ENCODE peak calls at places on chromosome 9, in four cellular contexts. A is brain microvascular endothelial cell, W is esophagus muscularis mucosa, I is fibroblast of lung. D is an unnamed sample.
A peak's percentile ranks its signal among the peaks of the same experiment; 100 is the strongest.

GRCh38 chr9:123238364-123238763 is 30.0 kb downstream of the STRBP start:
- DNase-seq in W (no peak), I (no peak), A (no peak), D (no peak)

GRCh38 chr9:90012825-90013425 is 408.1 kb downstream of the GADD45G start:
- DNase-seq in A (no peak), I (no peak), W (no peak), D (no peak)

GRCh38 chr9:112041536-112042243 is 133.4 kb downstream of the SUSD1 start:
- DNase-seq in I (peak; percentile 94), W (no peak), A (peak; percentile 100), D (peak; percentile 99)

GRCh38 chr9:114745108-114745848 is 60.6 kb downstream of the TNFSF15 start:
- DNase-seq in A (peak; percentile 7), I (peak; percentile 66), W (no peak), D (peak; percentile 37)

GRCh38 chr9:83544002-83544698 is 5.9 kb upstream of the FRMD3 start:
- DNase-seq in I (peak; percentile 37), W (no peak), A (peak; percentile 57), D (peak; percentile 74)

GRCh38 chr9:4547016-4547415 is 56.7 kb downstream of the SLC1A1 start:
- DNase-seq in W (no peak), A (peak; percentile 50), I (peak; percentile 20), D (peak; percentile 54)

GRCh38 chr9:113223963-113224362 is 2.6 kb downstream of the SLC31A1 start:
- DNase-seq in A (peak; percentile 41), W (no peak), I (peak; percentile 93), D (peak; percentile 42)

GRCh38 chr9:130930132-130930803 is 8.8 kb downstream of the FIBCD1 start:
- DNase-seq in A (no peak), W (no peak), I (no peak), D (no peak)

GRCh38 chr9:108278341-108278740 is 577.4 kb downstream of the ACTL7B start:
- DNase-seq in I (peak; percentile 36), A (no peak), W (no peak), D (peak; percentile 43)

GRCh38 chr9:90816690-90817089 is 15.1 kb downstream of the SYK start:
- DNase-seq in A (no peak), W (no peak), I (no peak), D (no peak)

GRCh38 chr9:110179734-110180133 is 28.2 kb downstream of the C9orf152 start:
- DNase-seq in W (no peak), I (peak; percentile 87), A (peak; percentile 41), D (peak; percentile 74)

GRCh38 chr9:109016132-109016531 is 2.8 kb upstream of the CTNNAL1 start:
- DNase-seq in W (no peak), I (no peak), A (no peak), D (no peak)

GRCh38 chr9:4762108-4762888 is 21.3 kb upstream of the AK3 start:
- DNase-seq in W (peak; percentile 92), I (peak; percentile 82), A (peak; percentile 62), D (peak; percentile 80)

GRCh38 chr9:76688471-76689238 is 75.6 kb upstream of the PCA3 start:
- DNase-seq in I (no peak), W (no peak), A (no peak), D (peak; percentile 77)

GRCh38 chr9:91809581-91810285 is 140.3 kb downstream of the ROR2 start:
- DNase-seq in A (peak; percentile 13), I (peak; percentile 57), W (no peak), D (no peak)

GRCh38 chr9:114898741-114899140 is 31.6 kb downstream of the TNFSF8 start:
- DNase-seq in I (no peak), A (no peak), W (no peak), D (no peak)

GRCh38 chr9:129208191-129209091 is 30.4 kb upstream of the IER5L start:
- DNase-seq in I (no peak), W (no peak), A (no peak), D (no peak)

GRCh38 chr9:77952641-77953341 is 78.8 kb downstream of the GNAQ start:
- DNase-seq in A (peak; percentile 7), I (peak; percentile 77), W (no peak), D (peak; percentile 49)

GRCh38 chr9:92292338-92293074 is 991 bp downstream of the IARS1 start:
- DNase-seq in I (peak; percentile 9), W (no peak), A (no peak), D (no peak)

GRCh38 chr9:129704797-129705196 is 39.4 kb downstream of the PRRX2 start:
- DNase-seq in A (no peak), I (no peak), W (no peak), D (no peak)

GRCh38 chr9:84404095-84404686 is 63.6 kb upstream of the SLC28A3 start:
- DNase-seq in I (no peak), W (no peak), A (no peak), D (no peak)

GRCh38 chr9:124011460-124012301 is at the start of gene LHX2:
- DNase-seq in W (no peak), I (peak; percentile 58), A (peak; percentile 9), D (peak; percentile 79)

GRCh38 chr9:136599811-136600660 is 54.2 kb upstream of the NOTCH1 start:
- DNase-seq in A (no peak), I (no peak), W (no peak), D (no peak)

DNA sequence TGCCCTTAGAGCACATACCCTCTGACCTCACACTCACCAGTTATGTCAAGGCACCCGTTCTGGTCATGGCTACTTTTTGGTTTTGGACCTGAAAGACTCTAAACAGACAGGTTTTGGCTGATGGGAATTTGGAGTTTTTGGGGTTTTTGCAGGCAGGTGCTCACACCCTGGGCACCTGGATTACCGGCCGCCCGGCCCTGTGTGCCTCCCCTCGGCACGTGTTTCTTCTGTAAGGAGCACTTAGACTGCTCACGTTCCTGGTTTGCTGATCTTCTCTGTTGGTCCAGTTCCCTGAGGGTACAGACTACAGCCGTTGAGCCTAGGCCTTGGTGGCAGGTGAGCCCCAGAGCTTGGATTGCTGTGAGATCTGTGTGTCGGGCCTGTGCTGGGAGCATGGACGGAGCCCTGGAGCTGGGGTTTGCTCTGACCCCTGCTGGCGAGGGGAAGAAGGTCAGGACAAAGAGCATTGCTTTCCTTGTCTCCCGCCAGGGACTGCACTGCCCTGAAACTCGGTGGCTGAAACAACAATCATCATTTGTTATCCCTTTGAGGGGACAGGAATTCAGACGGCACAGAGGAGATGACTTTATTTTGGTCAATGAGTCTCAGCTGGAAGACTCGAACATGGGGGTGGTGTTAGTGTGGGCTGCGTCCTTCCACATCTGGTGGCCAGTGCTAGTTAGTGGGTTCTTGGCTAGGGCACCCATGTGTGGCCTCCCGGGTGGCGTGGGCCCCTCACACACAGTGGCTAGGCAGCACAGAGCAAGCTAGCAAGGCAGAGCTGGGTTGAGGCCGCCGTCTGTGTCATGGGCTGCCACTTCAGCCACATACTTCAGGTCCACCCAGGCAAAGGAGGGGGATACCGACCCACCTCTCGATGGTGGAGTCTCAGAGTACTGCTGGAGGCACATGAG is 76.4 kb downstream of the EHMT1 start:
- DNase-seq in W (no peak), I (peak; percentile 27), A (peak; percentile 24), D (peak; percentile 72)
- TF ChIP-seq CTCF in W (peak; percentile 66), I (peak; percentile 47), A (peak; percentile 80), D (peak; percentile 58)

GRCh38 chr9:105129731-105130130 is 114.7 kb upstream of the SLC44A1 start:
- DNase-seq in I (no peak), W (no peak), A (no peak), D (no peak)

GRCh38 chr9:105132006-105132405 is 112.4 kb upstream of the SLC44A1 start:
- DNase-seq in W (no peak), I (no peak), A (no peak), D (peak; percentile 32)

GRCh38 chr9:105126233-105126632 is 118.2 kb upstream of the SLC44A1 start:
- DNase-seq in I (no peak), W (no peak), A (no peak), D (peak; percentile 15)

GRCh38 chr9:105128908-105129307 is 115.5 kb upstream of the SLC44A1 start:
- DNase-seq in W (no peak), A (no peak), I (no peak), D (no peak)

GRCh38 chr9:105127863-105128220 is 116.6 kb upstream of the SLC44A1 start:
- DNase-seq in W (no peak), A (peak; percentile 71), I (no peak), D (no peak)
- H3K4me3 ChIP-seq in W (no peak overlapping the region), A (no peak overlapping the region), I (no peak overlapping the region), D (no peak overlapping the region)

GRCh38 chr9:20463823-20464222 is 158.5 kb downstream of the MLLT3 start:
- DNase-seq in I (no peak), A (no peak), W (no peak), D (no peak)

GRCh38 chr9:20466328-20467008 is 155.8 kb downstream of the MLLT3 start:
- DNase-seq in W (no peak), I (no peak), A (no peak), D (no peak)

GRCh38 chr9:20464242-20464641 is 158.1 kb downstream of the MLLT3 start:
- DNase-seq in I (no peak), A (no peak), W (no peak), D (no peak)

DNA sequence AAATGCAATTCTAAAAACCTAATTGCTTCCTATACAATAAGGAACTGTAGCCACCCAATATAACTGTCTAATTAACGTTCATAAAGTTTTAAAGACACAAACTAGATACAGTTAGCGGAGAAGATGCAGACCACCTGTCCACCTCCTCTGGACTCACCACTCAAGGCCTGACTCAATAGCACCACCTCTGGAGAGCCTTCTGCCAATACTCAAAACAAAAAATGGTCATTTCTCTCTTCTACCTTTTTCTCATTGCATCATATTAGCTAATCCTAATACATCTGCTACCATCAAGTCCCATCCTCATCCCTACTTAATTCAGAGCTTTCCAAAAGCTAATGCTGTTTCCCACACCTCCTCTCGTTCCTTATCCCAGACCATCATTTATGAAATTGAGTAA is 159.9 kb downstream of the MLLT3 start:
- DNase-seq in I (no peak), W (no peak), A (no peak), D (no peak)
- TF ChIP-seq CTCF in I (no peak), W (no peak), A (peak; percentile 38), D (no peak)

DNA sequence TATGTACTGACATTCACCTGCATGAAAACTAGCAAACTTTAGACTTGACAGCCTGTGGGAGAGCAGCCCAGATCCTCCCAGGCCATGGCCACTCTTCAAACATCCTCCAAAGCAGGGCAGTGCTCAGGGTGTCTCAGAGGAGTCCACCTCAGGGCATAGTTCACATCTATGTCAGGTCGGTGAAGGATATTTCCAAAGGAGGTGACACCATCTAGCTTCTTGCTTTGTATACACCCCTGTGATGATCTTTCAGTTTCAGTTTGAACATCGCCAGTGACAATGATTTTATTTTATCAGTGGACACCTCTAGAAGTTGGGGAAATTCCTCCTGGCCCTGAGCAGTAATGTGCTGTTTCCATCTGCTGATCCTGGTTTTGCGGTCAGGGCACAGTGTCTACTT is 20.1 kb downstream of the CDK20 start:
- DNase-seq in W (no peak), I (no peak), A (no peak), D (no peak)
- H3K4me3 ChIP-seq in W (no peak overlapping the region), I (no peak overlapping the region), A (no peak overlapping the region), D (no peak overlapping the region)

DNA sequence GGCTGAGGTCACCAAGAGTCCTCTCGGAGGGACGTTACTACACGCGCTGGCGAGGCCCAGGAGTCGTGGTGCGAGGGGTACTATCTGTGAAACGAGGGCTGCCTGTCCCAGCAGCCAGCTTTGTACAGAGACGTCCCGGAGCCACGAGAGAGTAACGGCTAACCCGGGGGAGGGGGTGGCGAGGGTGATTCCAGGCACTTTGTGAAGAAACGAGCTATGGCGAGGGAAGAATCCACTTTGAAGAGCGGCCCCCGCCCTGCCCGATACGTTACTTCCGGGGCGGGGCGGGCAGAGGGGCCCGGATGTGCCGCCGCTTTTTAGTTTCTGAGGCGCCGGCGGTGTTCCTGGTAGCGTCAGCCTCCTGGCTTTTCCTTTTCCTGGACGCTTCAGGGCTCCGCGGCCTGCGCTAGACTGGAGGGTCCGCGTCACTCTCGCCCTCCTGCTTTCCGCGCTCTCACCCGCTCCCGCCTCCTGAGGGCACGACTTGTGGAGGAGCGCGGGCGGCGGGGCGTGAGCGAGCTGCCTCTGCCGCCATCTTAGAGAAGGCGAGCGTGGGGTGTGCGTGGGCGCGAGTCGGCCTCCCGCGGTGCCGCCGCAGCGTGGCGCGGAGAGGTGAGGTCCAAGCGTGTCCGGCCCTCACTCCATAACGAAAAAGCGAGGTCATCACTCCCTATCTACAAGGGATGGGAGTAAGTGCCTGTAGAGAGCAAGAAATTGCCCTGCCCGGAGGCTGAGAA is 533 bp upstream of the RFX3 start:
- DNase-seq in I (peak; percentile 87), A (peak; percentile 84), W (peak; percentile 96), D (peak; percentile 82)
- TF ChIP-seq CTCF in I (no peak), A (no peak), W (no peak), D (no peak)

D was measured in foreskin fibroblast.